ENCODE peak calls at places on chromosome 16, in eight cellular contexts. E is psoas muscle; O is esophagus squamous epithelium; F is foreskin fibroblast; K is CD8-positive, alpha-beta T cell; L is tibial artery; G is endothelial cell; V is GM06990. X is an unnamed sample.
A peak's percentile ranks its signal among the peaks of the same experiment; 100 is the strongest.

GRCh38 chr16:26510924-26511323 is 555.8 kb upstream of the C16orf82 start:
- DNase-seq in E (no peak), O (no peak), F (no peak), K (no peak), L (no peak), G (no peak), V (no peak), X (no peak)

GRCh38 chr16:70470927-70471341 is 16.5 kb downstream of the FCSK start:
- DNase-seq in E (peak; percentile 46), O (no peak), F (peak; percentile 55), K (no peak), L (no peak), G (peak; percentile 67), V (no peak), X (no peak)

GRCh38 chr16:73173396-73173795 is 125.5 kb upstream of the ZFHX3 start:
- DNase-seq in E (no peak), O (no peak), F (peak; percentile 60), K (no peak), L (no peak), G (no peak), V (no peak), X (no peak)

GRCh38 chr16:55370762-55371482 is 46.9 kb downstream of the IRX6 start:
- DNase-seq in E (peak; percentile 65), O (no peak), F (peak; percentile 73), K (no peak), L (peak; percentile 81), G (peak; percentile 66), V (peak; percentile 12), X (peak; percentile 17)

GRCh38 chr16:29811170-29811895 is 660 bp upstream of the PRRT2 start:
- DNase-seq in E (peak; percentile 96), O (no peak), F (peak; percentile 100), K (peak; percentile 75), L (peak; percentile 100), G (peak; percentile 86), V (peak; percentile 77), X (peak; percentile 93)

GRCh38 chr16:79885320-79885719 is 284.8 kb upstream of the MAF start:
- DNase-seq in E (no peak), O (no peak), F (no peak), K (no peak), L (no peak), G (no peak), V (no peak), X (no peak)

GRCh38 chr16:46732561-46732960 is 15.6 kb downstream of the MYLK3 start:
- DNase-seq in E (no peak), O (no peak), F (no peak), K (no peak), L (no peak), G (no peak), V (no peak), X (no peak)

GRCh38 chr16:66598111-66598510 is 6.4 kb upstream of the CMTM3 start:
- DNase-seq in E (no peak), O (no peak), F (no peak), K (no peak), L (no peak), G (no peak), V (no peak), X (no peak)

GRCh38 chr16:72989203-72989991 is 58.5 kb downstream of the ZFHX3 start:
- DNase-seq in E (no peak), O (no peak), F (peak; percentile 94), K (no peak), L (no peak), G (no peak), V (no peak), X (no peak)

GRCh38 chr16:11361751-11362742 is 16.8 kb downstream of the RMI2 start:
- DNase-seq in E (no peak), O (no peak), F (peak; percentile 36), K (peak; percentile 28), L (no peak), G (peak; percentile 24), V (peak; percentile 75), X (peak; percentile 43)

GRCh38 chr16:30526823-30527634 is 663 bp upstream of the ZNF768 start:
- DNase-seq in E (peak; percentile 99), O (peak; percentile 88), F (peak; percentile 100), K (peak; percentile 89), L (peak; percentile 99), G (peak; percentile 96), V (peak; percentile 96), X (peak; percentile 99)

GRCh38 chr16:88356124-88356726 is 26.5 kb upstream of the ZNF469 start:
- DNase-seq in E (peak; percentile 1), O (no peak), F (peak; percentile 17), K (no peak), L (no peak), G (no peak), V (no peak), X (no peak)

GRCh38 chr16:51450913-51451312 is 299.8 kb upstream of the SALL1 start:
- DNase-seq in E (no peak), O (no peak), F (no peak), K (no peak), L (no peak), G (no peak), V (no peak), X (no peak)

GRCh38 chr16:23587726-23588125 is 8.4 kb downstream of the NDUFAB1 start:
- DNase-seq in E (no peak), O (no peak), F (peak; percentile 91), K (no peak), L (no peak), G (no peak), V (no peak), X (no peak)

GRCh38 chr16:13873835-13874438 is 46.0 kb upstream of the ERCC4 start:
- DNase-seq in E (no peak), O (no peak), F (peak; percentile 8), K (no peak), L (no peak), G (peak; percentile 44), V (no peak), X (no peak)

GRCh38 chr16:14011006-14011405 is 60.1 kb upstream of the MRTFB start:
- DNase-seq in E (no peak), O (no peak), F (peak; percentile 15), K (no peak), L (no peak), G (no peak), V (no peak), X (no peak)

GRCh38 chr16:75624921-75625334 is 1.8 kb upstream of the ADAT1 start:
- DNase-seq in E (no peak), O (no peak), F (peak; percentile 65), K (no peak), L (no peak), G (no peak), V (no peak), X (no peak)

GRCh38 chr16:2042666-2043295 is 4.9 kb downstream of the NTHL1 start:
- DNase-seq in E (no peak), O (no peak), F (no peak), K (no peak), L (no peak), G (no peak), V (no peak), X (no peak)

GRCh38 chr16:69396187-69397061 is 10.6 kb upstream of the TERF2 start:
- DNase-seq in E (peak; percentile 36), O (no peak), F (peak; percentile 94), K (peak; percentile 74), L (peak; percentile 80), G (peak; percentile 73), V (peak; percentile 33), X (peak; percentile 56)

GRCh38 chr16:80656731-80657150 is 115.9 kb downstream of the DYNLRB2 start:
- DNase-seq in E (no peak), O (no peak), F (no peak), K (peak; percentile 30), L (no peak), G (no peak), V (peak; percentile 58), X (peak; percentile 60)

GRCh38 chr16:69831212-69832123 is 69.3 kb downstream of the WWP2 start:
- DNase-seq in E (no peak), O (no peak), F (peak; percentile 55), K (no peak), L (no peak), G (no peak), V (no peak), X (no peak)

GRCh38 chr16:52611817-52612673 is 65.1 kb upstream of the TOX3 start:
- DNase-seq in E (no peak), O (no peak), F (no peak), K (no peak), L (no peak), G (no peak), V (no peak), X (no peak)

DNA sequence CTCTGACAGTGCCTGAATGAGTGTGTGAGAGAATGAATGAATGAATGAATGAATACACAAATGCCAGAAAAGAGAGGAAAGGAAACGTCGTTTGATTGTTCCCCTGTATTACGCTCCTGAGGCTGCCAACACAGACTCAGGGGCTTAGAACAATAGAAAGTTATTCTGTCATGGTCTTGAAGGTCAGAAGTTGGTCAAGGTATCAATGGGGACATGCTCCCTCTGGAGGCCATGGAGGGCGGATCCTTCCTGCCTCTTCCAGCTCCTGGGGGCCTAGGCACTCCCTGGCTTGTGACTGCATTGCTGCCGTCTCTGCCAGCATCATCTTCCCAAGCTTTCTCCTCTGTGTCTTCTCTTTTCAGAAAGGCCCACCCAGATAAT is 1.5 kb upstream of the SLC38A8 start:
- DNase-seq in E (no peak), O (no peak), F (peak; percentile 59), K (no peak), L (no peak), G (peak; percentile 52), V (no peak), X (no peak)
- TF ChIP-seq CTCF in E (peak; percentile 18), O (peak; percentile 20), F (peak; percentile 37), K (no peak), L (no peak), G (peak; percentile 23), V (peak; percentile 22), X (no peak)

GRCh38 chr16:31819948-31820347 is 53.7 kb upstream of the ZNF267 start:
- DNase-seq in E (no peak), O (no peak), F (no peak), K (no peak), L (no peak), G (no peak), V (no peak), X (no peak)
- TF ChIP-seq CTCF in E (no peak), O (no peak), F (no peak), K (no peak), L (no peak), G (no peak), V (no peak), X (no peak)

DNA sequence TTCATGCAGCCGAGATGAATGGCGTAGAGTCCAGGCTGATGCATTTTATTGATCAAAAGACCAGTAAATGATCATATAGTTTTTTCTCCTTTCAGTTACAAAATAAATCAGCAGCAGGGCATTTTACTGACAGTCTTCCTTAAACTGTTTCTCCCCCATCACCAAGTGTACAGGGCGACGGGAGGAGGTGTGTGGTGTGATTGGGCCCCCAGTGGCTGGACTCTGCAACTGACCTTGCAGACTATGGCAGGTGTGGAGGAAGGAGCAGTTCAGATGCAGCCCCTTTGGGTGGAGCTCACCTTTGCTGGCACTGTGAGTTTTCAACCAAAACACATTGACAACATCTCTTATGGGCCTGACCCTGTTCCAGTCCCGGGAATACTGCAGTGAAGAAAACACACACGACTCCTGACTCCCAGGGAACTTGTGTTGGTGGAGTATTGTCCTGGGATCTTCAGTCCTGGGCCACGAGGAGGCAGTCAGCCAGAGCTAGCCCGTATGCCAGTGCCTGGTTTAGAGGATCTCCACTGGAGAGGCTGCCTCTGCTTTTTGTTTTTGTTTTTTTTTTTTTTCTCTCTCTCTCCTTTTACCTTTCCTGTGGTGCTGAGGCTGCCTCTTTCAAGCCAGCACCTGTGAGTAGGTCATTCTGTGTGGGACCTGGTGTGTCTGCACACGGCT is 29.8 kb downstream of the KIAA0513 start:
- DNase-seq in E (no peak), O (no peak), F (no peak), K (no peak), L (no peak), G (no peak), V (no peak), X (peak; percentile 44)
- TF ChIP-seq CTCF in E (no peak), O (peak; percentile 17), F (peak; percentile 9), K (no peak), L (no peak), G (no peak), V (peak; percentile 38), X (peak; percentile 35)

GRCh38 chr16:83717308-83717707 is 90.5 kb upstream of the HSBP1 start:
- DNase-seq in E (no peak), O (no peak), F (no peak), K (no peak), L (no peak), G (no peak), V (no peak), X (no peak)
- TF ChIP-seq CTCF in E (no peak), O (no peak), F (no peak), K (no peak), L (no peak), G (no peak), V (no peak), X (no peak)

X was measured in GM13977.